ENCODE peak calls at places on chromosomes 4 and X, in five cellular contexts. R is T-helper 1 cell; Q is Kasumi-1; K is amniotic stem cell; E is stimulated activated CD4-positive, alpha-beta T cell treated with anti-CD3 and anti-CD28 coated beads, Interleukin-1b, Interleukin-23, amount 100 ng/mL, for 48 hours. G is an unnamed sample.

GRCh38 chr4:57308301-57308700 is 198.1 kb upstream of the IGFBP7 start:
- DNase-seq in R (no peak), Q (no peak), K (no peak), E (no peak), G (no peak)

GRCh38 chrX:53288173-53288572 is 6.8 kb upstream of the IQSEC2 start:
- DNase-seq in R (no peak), Q (peak; percentile 25), K (no peak), E (no peak), G (peak; percentile 38)

GRCh38 chr4:8435656-8436121 is 4.8 kb downstream of the ACOX3 start:
- DNase-seq in R (no peak), Q (peak; percentile 19), K (no peak), E (peak; percentile 41), G (peak; percentile 15)

GRCh38 chr4:13615162-13615561 is 12.4 kb downstream of the BOD1L1 start:
- DNase-seq in R (no peak), Q (peak; percentile 75), K (no peak), E (no peak), G (no peak)

GRCh38 chr4:155187989-155188388 is 20.4 kb upstream of the NPY2R start:
- DNase-seq in R (no peak), Q (no peak), K (no peak), E (no peak), G (no peak)

GRCh38 chr4:94491322-94491721 is 39.6 kb downstream of the PDLIM5 start:
- DNase-seq in R (no peak), Q (no peak), K (no peak), E (no peak), G (no peak)

GRCh38 chrX:13469963-13470679 is 99.3 kb upstream of the EGFL6 start:
- DNase-seq in R (no peak), Q (no peak), K (no peak), E (no peak), G (no peak)

GRCh38 chr4:147078875-147079658 is 133.4 kb upstream of the TTC29 start:
- DNase-seq in R (no peak), Q (no peak), K (no peak), E (no peak), G (no peak)

GRCh38 chr4:139761461-139761860 is 95.8 kb downstream of the MGST2 start:
- DNase-seq in R (no peak), Q (peak; percentile 67), K (no peak), E (no peak), G (no peak)

GRCh38 chr4:70734168-70734954 is 12.6 kb downstream of the RUFY3 start:
- DNase-seq in R (no peak), Q (peak; percentile 94), K (no peak), E (peak; percentile 11), G (peak; percentile 53)

GRCh38 chrX:64204252-64204651 is 1.3 kb downstream of the AMER1 start:
- DNase-seq in R (no peak), Q (no peak), K (no peak), E (no peak), G (no peak)

GRCh38 chr4:6272863-6273660 is 3.4 kb downstream of the WFS1 start:
- DNase-seq in R (no peak), Q (no peak), K (peak; percentile 68), E (no peak), G (no peak)

GRCh38 chrX:15988661-15989603 is 134.3 kb upstream of the AP1S2 start:
- DNase-seq in R (no peak), Q (no peak), K (no peak), E (no peak), G (no peak)

GRCh38 chrX:133523094-133523493 is 107.8 kb upstream of the GPC4 start:
- DNase-seq in R (no peak), Q (no peak), K (no peak), E (no peak), G (no peak)

GRCh38 chrX:56764975-56765791 is 36.1 kb downstream of the NBDY start:
- DNase-seq in R (no peak), Q (no peak), K (no peak), E (no peak), G (no peak)

GRCh38 chr4:149409186-149410056 is 406.2 kb downstream of the IQCM start:
- DNase-seq in R (no peak), Q (no peak), K (peak; percentile 8), E (no peak), G (no peak)

GRCh38 chrX:131907488-131908314 is 115.4 kb upstream of the STK26 start:
- DNase-seq in R (no peak), Q (no peak), K (no peak), E (no peak), G (no peak)

GRCh38 chr4:124641715-124642380 is 70.7 kb downstream of the ANKRD50 start:
- DNase-seq in R (no peak), Q (peak; percentile 82), K (peak; percentile 50), E (no peak), G (no peak)

GRCh38 chr4:87975466-87975865 is at the start of gene SPP1:
- DNase-seq in R (no peak), Q (peak; percentile 40), K (no peak), E (no peak), G (peak; percentile 52)

GRCh38 chr4:98905297-98905696 is 23.6 kb downstream of the EIF4E start:
- DNase-seq in R (no peak), Q (no peak), K (no peak), E (no peak), G (no peak)

GRCh38 chr4:178316211-178316610 is 874.0 kb upstream of the AGA start:
- DNase-seq in R (no peak), Q (no peak), K (no peak), E (no peak), G (no peak)

GRCh38 chr4:41214158-41215146 is at the start of gene APBB2:
- DNase-seq in R (no peak), Q (peak; percentile 93), K (peak; percentile 95), E (peak; percentile 55), G (no peak)

GRCh38 chr4:143667461-143667860 is 33.0 kb downstream of the FREM3 start:
- DNase-seq in R (no peak), Q (no peak), K (no peak), E (no peak), G (no peak)

GRCh38 chr4:165906272-165906671 is 33.2 kb downstream of the TLL1 start:
- DNase-seq in R (no peak), Q (no peak), K (no peak), E (no peak), G (no peak)

GRCh38 chrX:149939271-149940014 is 1.2 kb upstream of the EOLA2 start:
- DNase-seq in R (peak; percentile 87), Q (peak; percentile 64), K (peak; percentile 77), E (peak; percentile 92), G (peak; percentile 78)

GRCh38 chrX:30313322-30313721 is 4.1 kb upstream of the NR0B1 start:
- DNase-seq in R (no peak), Q (no peak), K (no peak), E (no peak), G (no peak)

GRCh38 chr4:77699731-77700210 is 94.2 kb downstream of the CXCL13 start:
- DNase-seq in R (no peak), Q (no peak), K (peak; percentile 0), E (no peak), G (no peak)

GRCh38 chr4:137545461-137545861 is 13.2 kb upstream of the PCDH18 start:
- DNase-seq in R (no peak), Q (no peak), K (no peak), E (no peak), G (no peak)